ENCODE peak calls at places on chromosomes 2 and 18, in nine cellular contexts. N is fibroblast of pulmonary artery; O is SK-N-MC; Z is CD8-positive, alpha-beta T cell; X is stromal cell of bone marrow; I is effector CD4-positive, alpha-beta T cell; Q is heart right ventricle; U is cortex of kidney; V is CD8-positive, alpha-beta memory T cell. R is an unnamed sample.

GRCh38 chr18:57543560-57543959 is 42.9 kb downstream of the FECH start:
- DNase-seq in N (no peak), O (no peak), Z (no peak), X (no peak), I (no peak), Q (no peak), U (no peak), V (no peak), R (no peak)

GRCh38 chr2:33526132-33526531 is 49.7 kb downstream of the RASGRP3 start:
- DNase-seq in N (peak), O (no peak), Z (no peak), X (peak), I (no peak), Q (no peak), U (no peak), V (no peak), R (peak)

GRCh38 chr18:9174302-9174701 is 37.7 kb downstream of the ANKRD12 start:
- DNase-seq in N (no peak), O (no peak), Z (no peak), X (no peak), I (no peak), Q (no peak), U (no peak), V (no peak), R (no peak)

GRCh38 chr2:137659616-137660015 is 304.7 kb upstream of the HNMT start:
- DNase-seq in N (no peak), O (no peak), Z (no peak), X (no peak), I (no peak), Q (no peak), U (no peak), V (no peak), R (peak)

GRCh38 chr18:50602466-50602865 is 42.6 kb downstream of the MAPK4 start:
- DNase-seq in N (no peak), O (no peak), Z (no peak), X (no peak), I (no peak), Q (no peak), U (no peak), V (no peak), R (no peak)

GRCh38 chr2:111121028-111121872 is 536 bp downstream of the BCL2L11 start:
- DNase-seq in N (peak), O (no peak), Z (no peak), X (no peak), I (peak), Q (peak), U (no peak), V (peak), R (peak)

GRCh38 chr2:159030674-159031380 is 62.4 kb downstream of the TANC1 start:
- DNase-seq in N (peak), O (no peak), Z (no peak), X (no peak), I (no peak), Q (peak), U (no peak), V (no peak), R (peak)

GRCh38 chr18:35397976-35398375 is 20.8 kb upstream of the ZNF396 start:
- DNase-seq in N (no peak), O (no peak), Z (no peak), X (no peak), I (no peak), Q (no peak), U (no peak), V (no peak), R (no peak)

GRCh38 chr2:113901943-113902342 is 12.1 kb downstream of the ACTR3 start:
- DNase-seq in N (no peak), O (no peak), Z (no peak), X (no peak), I (no peak), Q (no peak), U (no peak), V (no peak), R (no peak)

GRCh38 chr2:211033765-211034164 is 477.4 kb downstream of the CPS1 start:
- DNase-seq in N (peak), O (peak), Z (no peak), X (peak), I (no peak), Q (no peak), U (no peak), V (no peak), R (peak)

GRCh38 chr2:85525029-85525428 is 13.9 kb upstream of the MAT2A start:
- DNase-seq in N (no peak), O (no peak), Z (no peak), X (no peak), I (no peak), Q (no peak), U (no peak), V (no peak), R (no peak)

GRCh38 chr2:42844366-42844765 is 52.0 kb upstream of the HAAO start:
- DNase-seq in N (no peak), O (no peak), Z (no peak), X (no peak), I (no peak), Q (no peak), U (no peak), V (no peak), R (no peak)

GRCh38 chr2:68432696-68433658 is 34.1 kb downstream of the FBXO48 start:
- DNase-seq in N (no peak), O (no peak), Z (no peak), X (no peak), I (no peak), Q (no peak), U (no peak), V (no peak), R (no peak)